ENCODE peak calls at places on chromosomes 11 and 22, in seven cellular contexts. One of them, this sample, is unnamed.

GRCh38 chr11:57459112-57460016 is 964 bp upstream of the RTN4RL2 start:
- DNase-seq in activated effector memory CD4-positive, alpha-beta T cell treated with anti-CD3 and anti-CD28 coated beads, Interleukin-2, amount 50 U/mL, for 16 hours: peak
- DNase-seq in B cell: peak
- DNase-seq in stimulated activated CD8-positive, alpha-beta memory T cell treated with anti-CD3 and anti-CD28 coated beads, Interleukin-7, amount 100 ng/mL, for 1 hour: no peak
- DNase-seq in activated B cell treated with CpG ODN at 0.5 μM for 24 hours: peak
- DNase-seq in EL: no peak
- DNase-seq in stimulated activated CD4-positive, alpha-beta T cell treated with anti-CD3 and anti-CD28 coated beads, Interleukin-2, amount 100 ng/mL, for 24 hours: peak
- DNase-seq in this sample: peak

GRCh38 chr22:42814215-42814614 is 42.9 kb downstream of the ARFGAP3 start:
- DNase-seq in activated effector memory CD4-positive, alpha-beta T cell treated with anti-CD3 and anti-CD28 coated beads, Interleukin-2, amount 50 U/mL, for 16 hours: no peak
- DNase-seq in B cell: no peak
- DNase-seq in stimulated activated CD8-positive, alpha-beta memory T cell treated with anti-CD3 and anti-CD28 coated beads, Interleukin-7, amount 100 ng/mL, for 1 hour: no peak
- DNase-seq in activated B cell treated with CpG ODN at 0.5 μM for 24 hours: no peak
- DNase-seq in EL: no peak
- DNase-seq in stimulated activated CD4-positive, alpha-beta T cell treated with anti-CD3 and anti-CD28 coated beads, Interleukin-2, amount 100 ng/mL, for 24 hours: no peak
- DNase-seq in this sample: no peak

GRCh38 chr11:121547574-121547973 is 94.8 kb upstream of the SORL1-AS1 start:
- DNase-seq in activated effector memory CD4-positive, alpha-beta T cell treated with anti-CD3 and anti-CD28 coated beads, Interleukin-2, amount 50 U/mL, for 16 hours: no peak
- DNase-seq in B cell: no peak
- DNase-seq in stimulated activated CD8-positive, alpha-beta memory T cell treated with anti-CD3 and anti-CD28 coated beads, Interleukin-7, amount 100 ng/mL, for 1 hour: no peak
- DNase-seq in activated B cell treated with CpG ODN at 0.5 μM for 24 hours: no peak
- DNase-seq in EL: no peak
- DNase-seq in stimulated activated CD4-positive, alpha-beta T cell treated with anti-CD3 and anti-CD28 coated beads, Interleukin-2, amount 100 ng/mL, for 24 hours: no peak
- DNase-seq in this sample: no peak

GRCh38 chr11:131370090-131370751 is at the start of gene NTM:
- DNase-seq in activated effector memory CD4-positive, alpha-beta T cell treated with anti-CD3 and anti-CD28 coated beads, Interleukin-2, amount 50 U/mL, for 16 hours: no peak
- DNase-seq in B cell: no peak
- DNase-seq in stimulated activated CD8-positive, alpha-beta memory T cell treated with anti-CD3 and anti-CD28 coated beads, Interleukin-7, amount 100 ng/mL, for 1 hour: no peak
- DNase-seq in activated B cell treated with CpG ODN at 0.5 μM for 24 hours: no peak
- DNase-seq in EL: peak
- DNase-seq in stimulated activated CD4-positive, alpha-beta T cell treated with anti-CD3 and anti-CD28 coated beads, Interleukin-2, amount 100 ng/mL, for 24 hours: no peak
- DNase-seq in this sample: no peak

GRCh38 chr11:2271327-2272240 is 1.2 kb upstream of the ASCL2 start:
- DNase-seq in activated effector memory CD4-positive, alpha-beta T cell treated with anti-CD3 and anti-CD28 coated beads, Interleukin-2, amount 50 U/mL, for 16 hours: no peak
- DNase-seq in B cell: no peak
- DNase-seq in stimulated activated CD8-positive, alpha-beta memory T cell treated with anti-CD3 and anti-CD28 coated beads, Interleukin-7, amount 100 ng/mL, for 1 hour: no peak
- DNase-seq in activated B cell treated with CpG ODN at 0.5 μM for 24 hours: peak
- DNase-seq in EL: no peak
- DNase-seq in stimulated activated CD4-positive, alpha-beta T cell treated with anti-CD3 and anti-CD28 coated beads, Interleukin-2, amount 100 ng/mL, for 24 hours: no peak
- DNase-seq in this sample: no peak

GRCh38 chr11:17412488-17413180 is 24.2 kb upstream of the KCNJ11 start:
- DNase-seq in activated effector memory CD4-positive, alpha-beta T cell treated with anti-CD3 and anti-CD28 coated beads, Interleukin-2, amount 50 U/mL, for 16 hours: no peak
- DNase-seq in B cell: no peak
- DNase-seq in stimulated activated CD8-positive, alpha-beta memory T cell treated with anti-CD3 and anti-CD28 coated beads, Interleukin-7, amount 100 ng/mL, for 1 hour: no peak
- DNase-seq in activated B cell treated with CpG ODN at 0.5 μM for 24 hours: no peak
- DNase-seq in EL: no peak
- DNase-seq in stimulated activated CD4-positive, alpha-beta T cell treated with anti-CD3 and anti-CD28 coated beads, Interleukin-2, amount 100 ng/mL, for 24 hours: no peak
- DNase-seq in this sample: no peak

GRCh38 chr11:125724125-125724524 is 22.0 kb upstream of the PATE1 start:
- DNase-seq in activated effector memory CD4-positive, alpha-beta T cell treated with anti-CD3 and anti-CD28 coated beads, Interleukin-2, amount 50 U/mL, for 16 hours: no peak
- DNase-seq in B cell: no peak
- DNase-seq in stimulated activated CD8-positive, alpha-beta memory T cell treated with anti-CD3 and anti-CD28 coated beads, Interleukin-7, amount 100 ng/mL, for 1 hour: no peak
- DNase-seq in activated B cell treated with CpG ODN at 0.5 μM for 24 hours: no peak
- DNase-seq in EL: peak
- DNase-seq in stimulated activated CD4-positive, alpha-beta T cell treated with anti-CD3 and anti-CD28 coated beads, Interleukin-2, amount 100 ng/mL, for 24 hours: no peak
- DNase-seq in this sample: peak

GRCh38 chr11:117204283-117205080 is 5.3 kb downstream of the TAGLN start:
- DNase-seq in activated effector memory CD4-positive, alpha-beta T cell treated with anti-CD3 and anti-CD28 coated beads, Interleukin-2, amount 50 U/mL, for 16 hours: no peak
- DNase-seq in B cell: no peak
- DNase-seq in stimulated activated CD8-positive, alpha-beta memory T cell treated with anti-CD3 and anti-CD28 coated beads, Interleukin-7, amount 100 ng/mL, for 1 hour: no peak
- DNase-seq in activated B cell treated with CpG ODN at 0.5 μM for 24 hours: no peak
- DNase-seq in EL: no peak
- DNase-seq in stimulated activated CD4-positive, alpha-beta T cell treated with anti-CD3 and anti-CD28 coated beads, Interleukin-2, amount 100 ng/mL, for 24 hours: no peak
- DNase-seq in this sample: no peak

GRCh38 chr22:46533434-46533833 is 4.0 kb downstream of the CELSR1 start:
- DNase-seq in activated effector memory CD4-positive, alpha-beta T cell treated with anti-CD3 and anti-CD28 coated beads, Interleukin-2, amount 50 U/mL, for 16 hours: no peak
- DNase-seq in B cell: no peak
- DNase-seq in stimulated activated CD8-positive, alpha-beta memory T cell treated with anti-CD3 and anti-CD28 coated beads, Interleukin-7, amount 100 ng/mL, for 1 hour: no peak
- DNase-seq in activated B cell treated with CpG ODN at 0.5 μM for 24 hours: no peak
- DNase-seq in EL: no peak
- DNase-seq in stimulated activated CD4-positive, alpha-beta T cell treated with anti-CD3 and anti-CD28 coated beads, Interleukin-2, amount 100 ng/mL, for 24 hours: no peak
- DNase-seq in this sample: no peak

GRCh38 chr11:105935791-105936190 is 86.2 kb downstream of the MSANTD4 start:
- DNase-seq in activated effector memory CD4-positive, alpha-beta T cell treated with anti-CD3 and anti-CD28 coated beads, Interleukin-2, amount 50 U/mL, for 16 hours: no peak
- DNase-seq in B cell: no peak
- DNase-seq in stimulated activated CD8-positive, alpha-beta memory T cell treated with anti-CD3 and anti-CD28 coated beads, Interleukin-7, amount 100 ng/mL, for 1 hour: no peak
- DNase-seq in activated B cell treated with CpG ODN at 0.5 μM for 24 hours: no peak
- DNase-seq in EL: peak
- DNase-seq in stimulated activated CD4-positive, alpha-beta T cell treated with anti-CD3 and anti-CD28 coated beads, Interleukin-2, amount 100 ng/mL, for 24 hours: no peak
- DNase-seq in this sample: no peak

GRCh38 chr11:15720460-15720859 is 605.7 kb downstream of the INSC start:
- DNase-seq in activated effector memory CD4-positive, alpha-beta T cell treated with anti-CD3 and anti-CD28 coated beads, Interleukin-2, amount 50 U/mL, for 16 hours: no peak
- DNase-seq in B cell: no peak
- DNase-seq in stimulated activated CD8-positive, alpha-beta memory T cell treated with anti-CD3 and anti-CD28 coated beads, Interleukin-7, amount 100 ng/mL, for 1 hour: no peak
- DNase-seq in activated B cell treated with CpG ODN at 0.5 μM for 24 hours: no peak
- DNase-seq in EL: peak
- DNase-seq in stimulated activated CD4-positive, alpha-beta T cell treated with anti-CD3 and anti-CD28 coated beads, Interleukin-2, amount 100 ng/mL, for 24 hours: no peak
- DNase-seq in this sample: no peak

GRCh38 chr22:46045459-46046298 is 68.7 kb upstream of the WNT7B start:
- DNase-seq in activated effector memory CD4-positive, alpha-beta T cell treated with anti-CD3 and anti-CD28 coated beads, Interleukin-2, amount 50 U/mL, for 16 hours: peak
- DNase-seq in B cell: no peak
- DNase-seq in stimulated activated CD8-positive, alpha-beta memory T cell treated with anti-CD3 and anti-CD28 coated beads, Interleukin-7, amount 100 ng/mL, for 1 hour: no peak
- DNase-seq in activated B cell treated with CpG ODN at 0.5 μM for 24 hours: no peak
- DNase-seq in EL: no peak
- DNase-seq in stimulated activated CD4-positive, alpha-beta T cell treated with anti-CD3 and anti-CD28 coated beads, Interleukin-2, amount 100 ng/mL, for 24 hours: no peak
- DNase-seq in this sample: no peak

GRCh38 chr11:26583550-26583949 is 11.5 kb upstream of the MUC15 start:
- DNase-seq in activated effector memory CD4-positive, alpha-beta T cell treated with anti-CD3 and anti-CD28 coated beads, Interleukin-2, amount 50 U/mL, for 16 hours: no peak
- DNase-seq in B cell: no peak
- DNase-seq in stimulated activated CD8-positive, alpha-beta memory T cell treated with anti-CD3 and anti-CD28 coated beads, Interleukin-7, amount 100 ng/mL, for 1 hour: no peak
- DNase-seq in activated B cell treated with CpG ODN at 0.5 μM for 24 hours: no peak
- DNase-seq in EL: no peak
- DNase-seq in stimulated activated CD4-positive, alpha-beta T cell treated with anti-CD3 and anti-CD28 coated beads, Interleukin-2, amount 100 ng/mL, for 24 hours: no peak
- DNase-seq in this sample: no peak

This sample was measured in CD4-positive, alpha-beta memory T cell.